ENCODE peak calls at places on chromosomes 5 and 9, in five cellular contexts. N is astrocyte of the spinal cord, O is A549, F is GM12878, Q is C1 segment of cervical spinal cord. K is an unnamed sample.

GRCh38 chr5:1494780-1495524 is 28.8 kb downstream of the LPCAT1 start:
- DNase-seq in N (no peak), O (no peak), F (peak; percentile 74), Q (no peak), K (peak; percentile 57)

GRCh38 chr9:76218868-76219462 is 175.3 kb downstream of the RFK start:
- DNase-seq in N (peak; percentile 8), O (no peak), F (no peak), Q (no peak), K (no peak)

GRCh38 chr9:15725953-15726352 is 173.1 kb downstream of the CCDC171 start:
- DNase-seq in N (peak; percentile 13), O (no peak), F (no peak), Q (no peak), K (no peak)

GRCh38 chr9:110640736-110641135 is 27.9 kb upstream of the MUSK start:
- DNase-seq in N (no peak), O (no peak), F (no peak), Q (no peak), K (no peak)

GRCh38 chr9:99056876-99057664 is 47.8 kb upstream of the TGFBR1 start:
- DNase-seq in N (peak; percentile 73), O (no peak), F (no peak), Q (no peak), K (no peak)

GRCh38 chr5:108381955-108382783 is at the start of gene FBXL17:
- DNase-seq in N (peak; percentile 91), O (peak; percentile 97), F (peak; percentile 73), Q (peak; percentile 94), K (peak; percentile 95)

GRCh38 chr5:150160448-150161069 is 4.9 kb upstream of the PDGFRB start:
- DNase-seq in N (no peak), O (no peak), F (no peak), Q (no peak), K (no peak)

GRCh38 chr9:113484258-113484730 is 20.8 kb downstream of the RGS3 start:
- DNase-seq in N (no peak), O (peak; percentile 26), F (no peak), Q (no peak), K (peak; percentile 36)

GRCh38 chr9:121242955-121243346 is 25.0 kb upstream of the GSN start:
- DNase-seq in N (no peak), O (no peak), F (no peak), Q (no peak), K (no peak)

GRCh38 chr9:19161257-19162025 is 34.1 kb upstream of the PLIN2 start:
- DNase-seq in N (peak; percentile 78), O (peak; percentile 93), F (peak; percentile 74), Q (no peak), K (peak; percentile 72)

GRCh38 chr5:66958126-66958983 is 238.2 kb downstream of the CD180 start:
- DNase-seq in N (peak; percentile 80), O (no peak), F (no peak), Q (no peak), K (no peak)

GRCh38 chr9:106916491-106917235 is 53.7 kb downstream of the ZNF462 start:
- DNase-seq in N (peak; percentile 78), O (peak; percentile 80), F (no peak), Q (no peak), K (peak; percentile 66)

GRCh38 chr9:124321935-124322334 is 64.2 kb downstream of the NEK6 start:
- DNase-seq in N (no peak), O (no peak), F (no peak), Q (no peak), K (no peak)

GRCh38 chr9:71072587-71072986 is 48.8 kb downstream of the TRPM3 start:
- DNase-seq in N (no peak), O (no peak), F (no peak), Q (no peak), K (no peak)

GRCh38 chr5:74865293-74865798 is 841 bp downstream of the FAM169A start:
- DNase-seq in N (no peak), O (no peak), F (no peak), Q (peak; percentile 49), K (no peak)

GRCh38 chr5:2999926-3000325 is 248.4 kb upstream of the IRX2 start:
- DNase-seq in N (no peak), O (no peak), F (no peak), Q (no peak), K (no peak)

GRCh38 chr9:94801242-94801641 is 74.7 kb downstream of the AOPEP start:
- DNase-seq in N (no peak), O (no peak), F (no peak), Q (no peak), K (no peak)

GRCh38 chr5:170144286-170145023 is 38.8 kb downstream of the FOXI1 start:
- DNase-seq in N (no peak), O (no peak), F (no peak), Q (no peak), K (no peak)

GRCh38 chr5:68950111-68950510 is 143.7 kb upstream of the SLC30A5 start:
- DNase-seq in N (no peak), O (no peak), F (no peak), Q (no peak), K (no peak)

GRCh38 chr5:38790891-38791290 is 54.9 kb upstream of the OSMR start:
- DNase-seq in N (peak; percentile 40), O (no peak), F (no peak), Q (no peak), K (no peak)

GRCh38 chr9:129685220-129685932 is 19.9 kb downstream of the PRRX2 start:
- DNase-seq in N (no peak), O (peak; percentile 84), F (no peak), Q (no peak), K (no peak)

GRCh38 chr9:128108784-128109709 is 18.5 kb downstream of the PTGES2 start:
- DNase-seq in N (no peak), O (no peak), F (no peak), Q (no peak), K (peak; percentile 37)

GRCh38 chr5:33223563-33224305 is 217.0 kb upstream of the TARS1 start:
- DNase-seq in N (no peak), O (no peak), F (no peak), Q (no peak), K (no peak)

GRCh38 chr9:35791321-35791921 is at the start of gene NPR2:
- DNase-seq in N (no peak), O (no peak), F (no peak), Q (peak; percentile 43), K (no peak)

GRCh38 chr9:72728031-72728770 is 206.8 kb downstream of the TMC1 start:
- DNase-seq in N (no peak), O (no peak), F (no peak), Q (no peak), K (no peak)

GRCh38 chr9:99269429-99269828 is 47.3 kb downstream of the SEC61B start:
- DNase-seq in N (peak; percentile 33), O (no peak), F (no peak), Q (no peak), K (no peak)

GRCh38 chr5:177592010-177592834 is at the start of gene TMED9:
- DNase-seq in N (peak; percentile 75), O (peak; percentile 87), F (no peak), Q (peak; percentile 90), K (peak; percentile 86)

GRCh38 chr5:88183255-88183654 is 85.4 kb downstream of the TMEM161B start:
- DNase-seq in N (no peak), O (no peak), F (no peak), Q (no peak), K (no peak)

GRCh38 chr5:94968507-94969095 is 316.3 kb downstream of the MCTP1 start:
- DNase-seq in N (peak; percentile 81), O (peak; percentile 71), F (peak; percentile 26), Q (no peak), K (no peak)

GRCh38 chr9:3525088-3525835 is 539 bp downstream of the RFX3 start:
- DNase-seq in N (no peak), O (peak; percentile 10), F (no peak), Q (peak; percentile 85), K (no peak)

GRCh38 chr5:96565843-96566242 is 96.3 kb upstream of the CAST start:
- DNase-seq in N (peak; percentile 84), O (peak; percentile 44), F (no peak), Q (no peak), K (no peak)

GRCh38 chr9:19378154-19378553 is 1.9 kb downstream of the RPS6 start:
- DNase-seq in N (no peak), O (no peak), F (no peak), Q (no peak), K (no peak)

GRCh38 chr9:8560560-8561525 is 761.3 kb upstream of the DMAC1 start:
- DNase-seq in N (peak; percentile 10), O (peak; percentile 4), F (no peak), Q (no peak), K (no peak)

GRCh38 chr5:158727771-158728311 is 371.9 kb downstream of the EBF1 start:
- DNase-seq in N (no peak), O (no peak), F (no peak), Q (no peak), K (peak; percentile 27)

GRCh38 chr5:129079496-129079895 is 15.1 kb upstream of the ISOC1 start:
- DNase-seq in N (peak; percentile 17), O (no peak), F (no peak), Q (no peak), K (no peak)

GRCh38 chr5:170252710-170253350 is 20.0 kb downstream of the C5orf58 start:
- DNase-seq in N (no peak), O (no peak), F (no peak), Q (no peak), K (no peak)

GRCh38 chr5:115461506-115462290 is 82.9 kb downstream of the FEM1C start:
- DNase-seq in N (peak; percentile 89), O (peak; percentile 71), F (no peak), Q (no peak), K (no peak)

GRCh38 chr5:177089825-177090641 is 3.3 kb downstream of the FGFR4 start:
- DNase-seq in N (no peak), O (no peak), F (no peak), Q (no peak), K (peak; percentile 66)

GRCh38 chr5:410911-411517 is 32.0 kb upstream of the EXOC3 start:
- DNase-seq in N (no peak), O (no peak), F (no peak), Q (no peak), K (no peak)

GRCh38 chr9:93126825-93127368 is 7.2 kb downstream of the NINJ1 start:
- DNase-seq in N (no peak), O (no peak), F (no peak), Q (no peak), K (peak; percentile 11)

K was measured in left colon.